ENCODE peak calls at places on chromosome 12, in ten cellular contexts. X, J, M, C, I, L, B, E, D and O are unnamed samples.

GRCh38 chr12:123908884-123909807 is 63.5 kb downstream of the CCDC92 start:
- DNase-seq in X (no peak), J (no peak), M (no peak), C (no peak), I (no peak), L (no peak), B (no peak), E (no peak), D (no peak), O (no peak)

GRCh38 chr12:85821759-85822158 is 14.4 kb downstream of the RASSF9 start:
- DNase-seq in X (no peak), J (no peak), M (no peak), C (no peak), I (no peak), L (peak), B (no peak), E (no peak), D (no peak), O (peak)

GRCh38 chr12:104720346-104721064 is 237.6 kb downstream of the SLC41A2 start:
- DNase-seq in X (peak), J (no peak), M (peak), C (no peak), I (no peak), L (peak), B (no peak), E (no peak), D (peak), O (peak)

GRCh38 chr12:46296822-46297221 is 28.0 kb upstream of the SLC38A1 start:
- DNase-seq in X (no peak), J (no peak), M (no peak), C (no peak), I (no peak), L (no peak), B (no peak), E (no peak), D (no peak), O (no peak)

GRCh38 chr12:102427542-102427923 is 52.8 kb downstream of the IGF1 start:
- DNase-seq in X (no peak), J (no peak), M (no peak), C (no peak), I (no peak), L (no peak), B (no peak), E (no peak), D (no peak), O (no peak)

GRCh38 chr12:108457734-108458361 is 57.2 kb upstream of the FICD start:
- DNase-seq in X (no peak), J (no peak), M (no peak), C (no peak), I (no peak), L (no peak), B (no peak), E (peak), D (no peak), O (no peak)

GRCh38 chr12:131959137-131959536 is 9.4 kb downstream of the EP400 start:
- DNase-seq in X (no peak), J (peak), M (no peak), C (no peak), I (no peak), L (no peak), B (no peak), E (peak), D (no peak), O (no peak)

GRCh38 chr12:94145231-94145979 is 3.0 kb upstream of the PLXNC1 start:
- DNase-seq in X (peak), J (no peak), M (no peak), C (no peak), I (no peak), L (no peak), B (no peak), E (peak), D (no peak), O (peak)

GRCh38 chr12:121304306-121304705 is 7.8 kb upstream of the CAMKK2 start:
- DNase-seq in X (no peak), J (no peak), M (no peak), C (no peak), I (no peak), L (no peak), B (no peak), E (no peak), D (no peak), O (no peak)

GRCh38 chr12:50641566-50641965 is 122.3 kb upstream of the ATF1 start:
- DNase-seq in X (no peak), J (no peak), M (no peak), C (peak), I (no peak), L (no peak), B (no peak), E (peak), D (no peak), O (no peak)
- H3K27ac ChIP-seq in X (no peak), J (no peak), M (no peak), C (peak), I (no peak), L (peak), B (no peak), E (no peak), D (no peak), O (peak)

GRCh38 chr12:65682145-65682544 is 142.1 kb upstream of the HMGA2 start:
- DNase-seq in X (no peak), J (no peak), M (no peak), C (no peak), I (no peak), L (no peak), B (no peak), E (no peak), D (no peak), O (no peak)

GRCh38 chr12:65681226-65681625 is 143.1 kb upstream of the HMGA2 start:
- DNase-seq in X (peak), J (no peak), M (no peak), C (no peak), I (no peak), L (no peak), B (no peak), E (no peak), D (no peak), O (peak)

GRCh38 chr12:65689508-65689907 is 134.8 kb upstream of the HMGA2 start:
- DNase-seq in X (no peak), J (no peak), M (no peak), C (no peak), I (no peak), L (no peak), B (no peak), E (no peak), D (no peak), O (no peak)

GRCh38 chr12:65684906-65685305 is 139.4 kb upstream of the HMGA2 start:
- DNase-seq in X (no peak), J (no peak), M (no peak), C (no peak), I (no peak), L (no peak), B (no peak), E (no peak), D (no peak), O (no peak)

DNA sequence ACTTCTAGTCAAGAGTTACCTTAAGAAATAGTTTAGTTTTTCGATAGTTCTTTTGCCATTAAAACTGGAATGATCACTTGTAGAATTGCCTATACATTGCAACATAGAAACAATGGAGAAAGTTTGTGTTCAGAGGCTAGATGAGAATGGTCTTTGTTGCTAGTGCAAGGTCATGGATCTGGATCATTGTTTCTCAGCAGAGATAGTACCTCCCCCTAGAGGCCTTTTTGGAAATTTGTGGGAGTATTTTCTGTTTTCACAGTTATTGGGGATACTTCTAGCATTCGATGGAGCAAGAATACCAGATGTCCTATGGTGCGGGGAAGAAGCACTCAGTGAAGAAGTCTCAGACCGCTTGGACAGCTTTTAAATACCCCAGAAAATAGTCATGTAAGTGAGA is 138.8 kb upstream of the HMGA2 start:
- DNase-seq in X (no peak), J (no peak), M (no peak), C (peak), I (no peak), L (peak), B (no peak), E (no peak), D (no peak), O (peak)
- TF ChIP-seq CTCF in X (peak), J (no peak), M (peak), C (peak), I (peak), L (peak), B (no peak), E (peak), D (no peak), O (peak)

GRCh38 chr12:4866288-4866687 is 43.4 kb upstream of the KCNA1 start:
- DNase-seq in X (no peak), J (no peak), M (no peak), C (no peak), I (no peak), L (no peak), B (no peak), E (no peak), D (no peak), O (no peak)
- H3K27ac ChIP-seq in X (no peak), J (no peak), M (no peak), C (no peak), I (no peak), L (no peak), B (no peak), E (no peak), D (peak), O (no peak)

DNA sequence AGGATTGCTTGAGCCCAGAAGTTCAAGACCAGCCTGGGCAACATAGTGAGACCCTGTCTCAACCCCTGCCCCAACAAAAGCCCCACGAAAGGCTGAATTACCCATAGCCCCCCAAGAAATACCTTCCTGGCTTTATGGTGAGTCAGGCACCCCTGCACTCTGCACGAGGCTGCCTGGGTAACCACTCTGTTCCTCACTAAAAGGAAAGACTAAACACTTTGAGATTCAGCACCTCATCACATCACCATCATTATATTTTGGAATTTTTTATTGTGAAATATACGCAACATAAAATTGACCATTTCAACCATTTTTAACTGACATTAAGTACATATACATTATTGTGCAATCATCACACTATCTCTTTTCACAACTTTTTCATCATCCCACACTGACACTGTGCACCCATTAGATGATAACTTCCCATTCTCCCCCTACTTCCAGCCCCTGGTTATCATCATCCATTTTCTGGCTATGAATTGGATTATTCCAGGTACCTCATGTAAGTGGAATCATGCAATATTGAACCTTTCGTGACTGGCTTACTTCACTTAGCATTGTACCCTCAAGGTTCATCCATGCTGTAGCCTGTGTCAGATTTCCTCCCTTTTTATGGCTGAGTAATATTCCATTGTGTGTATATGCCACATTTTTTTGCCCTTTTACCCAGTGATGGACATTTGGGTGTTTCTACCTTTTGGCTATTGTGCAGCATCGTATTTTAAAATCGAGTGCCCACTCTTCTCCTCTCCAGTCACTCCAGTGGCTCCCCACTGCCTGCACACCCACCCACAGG is 51.5 kb downstream of the TSPAN9 start:
- DNase-seq in X (no peak), J (no peak), M (no peak), C (no peak), I (no peak), L (no peak), B (no peak), E (no peak), D (no peak), O (no peak)
- TF ChIP-seq CTCF in X (no peak), J (no peak), M (no peak), C (no peak), I (no peak), L (no peak), B (no peak), E (no peak), D (no peak), O (no peak)

DNA sequence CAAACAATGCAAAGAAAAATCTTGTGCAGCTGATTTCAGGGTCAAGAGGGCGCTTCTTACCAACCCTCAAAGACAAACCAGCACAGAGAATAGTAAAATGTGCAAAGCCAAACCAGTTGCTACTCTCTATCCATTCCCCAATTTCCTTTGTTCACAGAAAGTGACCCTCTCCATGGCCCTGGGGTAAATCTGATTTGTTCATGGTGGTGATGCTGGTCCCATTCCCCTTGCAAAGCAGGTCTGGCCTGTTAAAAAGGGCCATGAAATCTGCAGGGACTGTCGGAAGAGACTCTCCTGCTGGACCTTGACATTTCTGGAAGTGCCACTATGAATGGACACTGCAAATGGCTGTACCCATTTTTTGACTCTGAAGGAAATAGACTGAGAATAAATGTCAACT is 113.5 kb downstream of the HMGA2 start:
- DNase-seq in X (no peak), J (no peak), M (no peak), C (no peak), I (no peak), L (no peak), B (no peak), E (no peak), D (no peak), O (no peak)
- H3K27ac ChIP-seq in X (no peak), J (no peak), M (no peak), C (no peak), I (no peak), L (peak), B (no peak), E (peak), D (no peak), O (no peak)